ENCODE peak calls at places on chromosomes 4 and X, in six cellular contexts. K is NCI-H2081; W is Ammon's horn; J is T-helper 1 cell; C is CD8-positive, alpha-beta memory T cell; V is stimulated activated CD8-positive, alpha-beta memory T cell treated with anti-CD3 and anti-CD28 coated beads, Interleukin-7, amount 100 ng/mL, for 4 hours. L is an unnamed sample.

GRCh38 chr4:566508-567295 is 9.4 kb downstream of the TMEM271 start:
- DNase-seq in J (no peak), W (no peak), V (no peak), C (no peak), K (no peak), L (no peak)

GRCh38 chr4:147328756-147329446 is 152.0 kb upstream of the EDNRA start:
- DNase-seq in J (no peak), W (no peak), V (no peak), K (no peak), C (no peak), L (no peak)

GRCh38 chrX:40107291-40108083 is 9.7 kb upstream of the BCOR start:
- DNase-seq in K (peak), V (no peak), J (no peak), W (no peak), C (no peak), L (no peak)

GRCh38 chrX:139200346-139200745 is 330.2 kb upstream of the F9 start:
- DNase-seq in J (no peak), K (no peak), C (no peak), V (no peak), W (no peak), L (no peak)

GRCh38 chr4:8739820-8740665 is 131.6 kb downstream of the HMX1 start:
- DNase-seq in W (peak), J (no peak), K (no peak), C (no peak), V (no peak), L (no peak)

GRCh38 chrX:84340981-84341380 is 153.0 kb upstream of the RPS6KA6 start:
- DNase-seq in W (no peak), K (no peak), V (no peak), C (no peak), J (no peak), L (no peak)

GRCh38 chr4:84032372-84032771 is 466.7 kb downstream of the NKX6-1 start:
- DNase-seq in V (no peak), J (no peak), W (no peak), K (no peak), C (no peak), L (no peak)

GRCh38 chrX:21798677-21799219 is 40.7 kb upstream of the MBTPS2 start:
- DNase-seq in K (peak), C (no peak), V (no peak), W (no peak), J (no peak), L (peak)